ENCODE peak calls at places on chromosome 12, in four cellular contexts. V is IMR-90, G is H9, I is H1. A is an unnamed sample.

GRCh38 chr12:89348894-89349669 is 3.2 kb downstream of the DUSP6 start:
- DNase-seq in I (no peak), V (no peak), G (no peak), A (no peak)

GRCh38 chr12:128276542-128276941 is 9.6 kb downstream of the TMEM132C start:
- DNase-seq in G (no peak), V (no peak), I (no peak), A (no peak)

GRCh38 chr12:24499151-24500146 is 449.5 kb downstream of the BCAT1 start:
- DNase-seq in I (no peak), G (no peak), V (peak), A (no peak)

GRCh38 chr12:94817695-94818075 is 167.3 kb upstream of the TMCC3 start:
- DNase-seq in V (no peak), I (no peak), G (no peak), A (no peak)

GRCh38 chr12:13924286-13924685 is 57.1 kb downstream of the GRIN2B start:
- DNase-seq in G (no peak), I (no peak), V (no peak), A (no peak)

GRCh38 chr12:106213721-106214121 is 34.1 kb downstream of the CKAP4 start:
- DNase-seq in V (no peak), G (no peak), I (no peak), A (no peak)

GRCh38 chr12:46664771-46665287 is 161.0 kb downstream of the SLC38A4 start:
- DNase-seq in V (peak), G (no peak), I (no peak), A (peak)

GRCh38 chr12:105574056-105574715 is 243.7 kb downstream of the C12orf75 start:
- DNase-seq in I (no peak), V (no peak), G (no peak), A (no peak)

GRCh38 chr12:130127909-130128763 is 34.1 kb upstream of the FZD10 start:
- DNase-seq in G (no peak), I (no peak), V (no peak), A (no peak)

GRCh38 chr12:100964026-100964425 is 169.4 kb downstream of the ANO4 start:
- DNase-seq in V (no peak), G (no peak), I (no peak), A (no peak)

GRCh38 chr12:56029666-56030293 is 8.9 kb downstream of the IKZF4 start:
- DNase-seq in G (peak), I (peak), V (peak), A (peak)

GRCh38 chr12:88237954-88238353 is 95.8 kb downstream of the TMTC3 start:
- DNase-seq in V (peak), I (no peak), G (no peak), A (no peak)

GRCh38 chr12:26744697-26745440 is 88.1 kb downstream of the ITPR2 start:
- DNase-seq in G (no peak), V (no peak), I (no peak), A (no peak)

DNA sequence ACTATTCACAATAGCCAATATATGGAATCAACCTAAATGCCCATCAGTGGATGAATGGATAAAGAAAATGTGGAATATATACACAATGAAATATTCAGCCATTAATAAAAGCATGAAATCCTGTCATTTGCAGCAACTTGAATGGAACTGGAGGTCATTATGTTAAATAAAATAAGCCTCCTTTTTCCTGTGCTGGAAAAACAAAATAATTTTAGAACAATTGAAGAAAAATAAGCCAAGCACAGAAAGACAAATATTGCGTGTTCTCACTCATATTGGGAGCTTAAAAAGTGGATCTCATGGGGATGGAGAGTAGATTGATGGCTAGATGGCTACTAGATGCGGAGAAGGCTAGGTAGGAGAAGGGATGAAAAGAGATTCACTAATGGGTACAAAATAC is 6.3 kb upstream of the BTG1 start:
- DNase-seq in V (no peak), G (no peak), I (no peak), A (no peak)
- H2BK15ac ChIP-seq in V (no peak), G (no peak), I (no peak), A (no peak)

DNA sequence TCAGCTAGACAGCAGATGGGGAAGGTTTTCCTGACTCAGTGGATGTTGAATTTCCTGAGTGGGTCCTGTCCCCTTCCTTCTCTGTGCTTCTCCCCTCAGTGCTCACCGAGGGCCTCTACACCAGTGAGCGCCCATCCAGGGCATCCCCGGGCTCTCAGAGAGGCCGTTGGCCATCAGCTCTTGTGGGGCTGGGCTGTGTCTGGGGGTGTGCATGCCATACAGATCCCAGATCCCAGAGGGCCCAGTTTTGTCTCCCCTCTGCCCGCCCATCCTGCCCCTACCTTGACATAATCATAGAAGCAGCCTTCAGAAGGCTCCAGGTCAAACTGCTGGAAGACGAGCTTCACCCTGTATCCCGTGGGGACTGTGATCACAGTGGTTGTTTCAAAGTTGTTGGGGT is 1.1 kb downstream of the C1R start:
- DNase-seq in V (no peak), I (no peak), G (no peak), A (no peak)
- H4K5ac ChIP-seq in V (peak), I (no peak), G (no peak), A (no peak)

GRCh38 chr12:121536058-121536928 is 44.5 kb downstream of the KDM2B start:
- DNase-seq in I (peak), G (peak), V (peak), A (peak)
- H2BK15ac ChIP-seq in I (no peak), G (no peak), V (no peak), A (no peak)

GRCh38 chr12:66899567-66899966 is 220.7 kb upstream of the GRIP1 start:
- DNase-seq in V (no peak), G (no peak), I (no peak), A (no peak)
- H4K5ac ChIP-seq in V (no peak), G (no peak), I (no peak), A (no peak)

DNA sequence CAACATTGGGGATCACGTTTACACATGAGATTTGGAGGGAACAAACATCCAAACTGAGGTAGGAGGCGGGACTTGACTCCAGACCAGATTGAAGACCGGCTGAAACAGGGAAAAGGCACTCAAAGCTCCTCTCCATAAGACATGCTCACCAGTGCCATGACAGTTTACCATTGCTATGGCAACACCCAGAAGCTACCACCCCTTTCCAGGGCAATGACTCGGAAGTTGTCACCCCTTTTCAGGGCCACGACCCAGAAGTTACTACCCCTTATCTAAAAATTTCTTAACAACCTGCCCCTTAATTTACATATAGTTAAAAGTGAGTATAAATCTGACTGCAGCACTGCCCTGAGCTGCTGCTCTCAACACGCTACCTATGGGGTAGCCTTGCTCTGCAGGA is 34.1 kb downstream of the TMEM233 start:
- DNase-seq in I (no peak), G (no peak), V (no peak), A (no peak)
- H2BK15ac ChIP-seq in I (no peak), G (no peak), V (no peak), A (no peak)

DNA sequence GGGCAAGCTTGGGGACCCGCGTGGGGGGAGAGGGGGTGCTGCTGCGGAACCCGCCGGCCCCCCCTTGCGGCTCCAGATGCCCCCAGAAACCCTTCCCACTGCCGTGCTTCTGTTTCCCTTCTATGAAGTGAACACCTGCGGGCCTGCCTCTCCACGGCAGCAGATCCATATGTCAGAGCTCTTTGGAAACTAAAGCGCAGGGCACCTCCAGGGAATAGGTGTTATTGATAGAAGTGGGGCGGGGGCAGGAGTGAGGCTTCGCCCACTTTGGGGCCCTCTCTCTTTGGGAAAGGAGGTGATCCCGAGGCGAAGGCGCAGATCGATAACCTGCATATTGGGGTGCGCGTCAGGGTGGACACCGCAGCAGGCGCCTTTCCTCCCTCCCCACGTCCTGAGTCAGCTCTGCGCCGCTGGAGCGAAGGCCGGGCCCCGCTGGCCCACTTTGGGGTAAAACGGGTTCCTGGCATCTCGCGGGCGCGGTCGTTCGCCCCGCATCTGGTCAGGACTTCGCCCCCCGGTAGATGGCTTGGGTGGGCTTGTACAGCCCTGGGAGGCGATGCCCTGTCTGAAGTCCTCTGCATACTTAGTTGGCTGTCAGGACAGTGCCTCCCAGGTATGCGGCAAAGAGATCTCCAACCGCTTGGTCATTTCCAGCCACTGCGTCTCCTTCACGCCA is 524 bp downstream of the KMT5A start:
- DNase-seq in I (peak), G (no peak), V (no peak), A (peak)
- H4K5ac ChIP-seq in I (no peak), G (no peak), V (peak), A (no peak)